ENCODE peak calls at places on chromosomes 12 and 14, in four cellular contexts. One of them, this sample, is unnamed.

GRCh38 chr12:91177380-91177779 is 5.2 kb downstream of the DCN start:
- DNase-seq in fibroblast of lung: peak; percentile 57
- DNase-seq in HCT116: no peak
- DNase-seq in breast epithelium: no peak
- DNase-seq in this sample: no peak

GRCh38 chr12:94563261-94563660 is 87.1 kb downstream of the TMCC3 start:
- DNase-seq in fibroblast of lung: no peak
- DNase-seq in HCT116: no peak
- DNase-seq in breast epithelium: no peak
- DNase-seq in this sample: no peak

GRCh38 chr12:122862110-122862634 is 26.9 kb downstream of the HIP1R start:
- DNase-seq in fibroblast of lung: no peak
- DNase-seq in HCT116: no peak
- DNase-seq in breast epithelium: peak; percentile 48
- DNase-seq in this sample: no peak

GRCh38 chr12:3204143-3204542 is 127.0 kb downstream of the TSPAN9 start:
- DNase-seq in fibroblast of lung: no peak
- DNase-seq in HCT116: peak; percentile 7
- DNase-seq in breast epithelium: no peak
- DNase-seq in this sample: no peak

GRCh38 chr12:25958254-25959068 is at the start of gene RASSF8:
- DNase-seq in fibroblast of lung: peak; percentile 70
- DNase-seq in HCT116: no peak
- DNase-seq in breast epithelium: peak; percentile 53
- DNase-seq in this sample: no peak

GRCh38 chr12:96265400-96265799 is 71.2 kb downstream of the ELK3 start:
- DNase-seq in fibroblast of lung: no peak
- DNase-seq in HCT116: no peak
- DNase-seq in breast epithelium: no peak
- DNase-seq in this sample: no peak

GRCh38 chr12:30753761-30754382 is 879 bp downstream of the CAPRIN2 start:
- DNase-seq in fibroblast of lung: peak; percentile 56
- DNase-seq in HCT116: no peak
- DNase-seq in breast epithelium: no peak
- DNase-seq in this sample: no peak

GRCh38 chr14:76863724-76864407 is 37.7 kb downstream of the LRRC74A start:
- DNase-seq in fibroblast of lung: no peak
- DNase-seq in HCT116: no peak
- DNase-seq in breast epithelium: no peak
- DNase-seq in this sample: no peak

GRCh38 chr14:76597387-76597786 is 163.9 kb upstream of the VASH1 start:
- DNase-seq in fibroblast of lung: no peak
- DNase-seq in HCT116: no peak
- DNase-seq in breast epithelium: no peak
- DNase-seq in this sample: no peak

GRCh38 chr14:105173901-105174894 is 5.6 kb upstream of the JAG2 start:
- DNase-seq in fibroblast of lung: no peak
- DNase-seq in HCT116: no peak
- DNase-seq in breast epithelium: no peak
- DNase-seq in this sample: peak; percentile 45

GRCh38 chr12:2959508-2960431 is 573 bp downstream of the TEAD4 start:
- DNase-seq in fibroblast of lung: peak; percentile 73
- DNase-seq in HCT116: no peak
- DNase-seq in breast epithelium: no peak
- DNase-seq in this sample: no peak

GRCh38 chr12:108150436-108150835 is 21.3 kb downstream of the WSCD2 start:
- DNase-seq in fibroblast of lung: no peak
- DNase-seq in HCT116: no peak
- DNase-seq in breast epithelium: no peak
- DNase-seq in this sample: no peak

GRCh38 chr14:102063808-102064429 is 22.9 kb downstream of the HSP90AA1 start:
- DNase-seq in fibroblast of lung: no peak
- DNase-seq in HCT116: no peak
- DNase-seq in breast epithelium: no peak
- DNase-seq in this sample: no peak

GRCh38 chr14:72782817-72783216 is 111.1 kb downstream of the DPF3 start:
- DNase-seq in fibroblast of lung: no peak
- DNase-seq in HCT116: no peak
- DNase-seq in breast epithelium: no peak
- DNase-seq in this sample: no peak

GRCh38 chr14:65101631-65102440 is 481 bp downstream of the MAX start:
- DNase-seq in fibroblast of lung: no peak
- DNase-seq in HCT116: no peak
- DNase-seq in breast epithelium: no peak
- DNase-seq in this sample: peak; percentile 51

GRCh38 chr12:2844786-2845185 is 10.0 kb upstream of the NRIP2 start:
- DNase-seq in fibroblast of lung: peak; percentile 67
- DNase-seq in HCT116: no peak
- DNase-seq in breast epithelium: no peak
- DNase-seq in this sample: no peak

GRCh38 chr12:7695159-7695930 is at the start of gene GDF3:
- DNase-seq in fibroblast of lung: no peak
- DNase-seq in HCT116: no peak
- DNase-seq in breast epithelium: no peak
- DNase-seq in this sample: no peak

GRCh38 chr12:75890141-75890540 is 141.4 kb downstream of the PHLDA1 start:
- DNase-seq in fibroblast of lung: peak; percentile 50
- DNase-seq in HCT116: no peak
- DNase-seq in breast epithelium: no peak
- DNase-seq in this sample: no peak

GRCh38 chr12:15787801-15788200 is 1.4 kb downstream of the EPS8 start:
- DNase-seq in fibroblast of lung: no peak
- DNase-seq in HCT116: no peak
- DNase-seq in breast epithelium: no peak
- DNase-seq in this sample: no peak

GRCh38 chr12:15794196-15794595 is 5.0 kb upstream of the EPS8 start:
- DNase-seq in fibroblast of lung: no peak
- DNase-seq in HCT116: no peak
- DNase-seq in breast epithelium: no peak
- DNase-seq in this sample: no peak

GRCh38 chr12:15794836-15795235 is 5.6 kb upstream of the EPS8 start:
- DNase-seq in fibroblast of lung: peak; percentile 15
- DNase-seq in HCT116: no peak
- DNase-seq in breast epithelium: no peak
- DNase-seq in this sample: no peak

GRCh38 chr12:15788266-15789214 is 648 bp downstream of the EPS8 start:
- DNase-seq in fibroblast of lung: peak; percentile 61
- DNase-seq in HCT116: peak; percentile 34
- DNase-seq in breast epithelium: peak; percentile 56
- DNase-seq in this sample: peak; percentile 15

GRCh38 chr12:15789215-15790171 is at the start of gene EPS8:
- DNase-seq in fibroblast of lung: peak; percentile 90
- DNase-seq in HCT116: peak; percentile 74
- DNase-seq in breast epithelium: peak; percentile 93
- DNase-seq in this sample: peak; percentile 87
- H3K27me3 ChIP-seq in fibroblast of lung: no peaks in the 10 kb centered on the region
- H3K27me3 ChIP-seq in HCT116: no peaks in the 10 kb centered on the region
- H3K27me3 ChIP-seq in breast epithelium: no peaks in the 10 kb centered on the region
- H3K27me3 ChIP-seq in this sample: peaks cover 21% of the 10 kb centered on the region

DNA sequence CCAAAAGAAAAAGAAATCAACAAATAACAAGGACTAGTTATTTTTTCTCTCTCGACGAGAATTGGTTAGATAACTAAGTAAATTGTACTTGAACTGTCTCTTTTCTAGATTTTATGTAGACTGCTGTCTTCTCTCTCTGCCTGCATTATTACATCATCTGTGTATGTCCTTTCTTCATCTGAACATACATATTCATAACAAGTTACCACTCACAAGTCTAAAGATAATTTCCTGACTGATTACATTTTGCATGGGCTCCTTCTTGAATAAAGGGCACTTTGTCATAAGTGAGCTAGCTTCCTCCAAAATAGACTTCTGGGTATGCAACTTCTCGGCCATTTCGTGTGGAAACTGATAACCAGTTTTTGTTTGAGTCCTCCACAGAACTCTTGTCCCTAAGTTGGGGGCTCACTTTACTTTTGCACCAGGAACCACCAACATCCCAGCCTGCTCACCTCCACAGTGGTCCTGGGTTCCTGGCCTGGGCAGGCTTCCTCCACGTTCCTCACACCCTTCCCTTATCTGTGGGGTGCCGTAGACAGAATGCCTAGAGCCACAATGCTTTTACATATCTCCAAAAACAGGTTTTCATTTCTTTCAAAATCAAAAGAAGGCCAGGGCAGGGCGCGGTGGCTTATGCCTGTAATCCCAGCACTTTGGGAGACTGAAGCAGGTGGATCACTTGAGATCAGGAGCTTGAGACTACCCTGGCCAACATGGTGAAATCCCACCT is 6.2 kb upstream of the DDX47 start:
- DNase-seq in fibroblast of lung: no peak
- DNase-seq in HCT116: no peak
- DNase-seq in breast epithelium: no peak
- DNase-seq in this sample: no peak
- H3K4me1 ChIP-seq in fibroblast of lung: peaks cover 18% of the 10 kb centered on the region
- H3K4me1 ChIP-seq in HCT116: peaks cover 58% of the 10 kb centered on the region
- H3K4me1 ChIP-seq in breast epithelium: no peaks in the 10 kb centered on the region
- H3K4me1 ChIP-seq in this sample: peaks cover 56% of the 10 kb centered on the region

GRCh38 chr12:67593041-67593870 is 55.3 kb upstream of the DYRK2 start:
- DNase-seq in fibroblast of lung: peak; percentile 52
- DNase-seq in HCT116: peak; percentile 87
- DNase-seq in breast epithelium: peak; percentile 60
- DNase-seq in this sample: no peak

GRCh38 chr12:67586951-67587350 is 61.6 kb upstream of the DYRK2 start:
- DNase-seq in fibroblast of lung: no peak
- DNase-seq in HCT116: no peak
- DNase-seq in breast epithelium: no peak
- DNase-seq in this sample: no peak

GRCh38 chr12:67592228-67593011 is 56.1 kb upstream of the DYRK2 start:
- DNase-seq in fibroblast of lung: peak; percentile 59
- DNase-seq in HCT116: peak; percentile 18
- DNase-seq in breast epithelium: no peak
- DNase-seq in this sample: no peak

GRCh38 chr12:67589078-67589477 is 59.5 kb upstream of the DYRK2 start:
- DNase-seq in fibroblast of lung: peak; percentile 12
- DNase-seq in HCT116: no peak
- DNase-seq in breast epithelium: no peak
- DNase-seq in this sample: no peak

GRCh38 chr12:67590122-67590795 is 58.3 kb upstream of the DYRK2 start:
- DNase-seq in fibroblast of lung: no peak
- DNase-seq in HCT116: no peak
- DNase-seq in breast epithelium: no peak
- DNase-seq in this sample: peak; percentile 66
- H3K27ac ChIP-seq in fibroblast of lung: no peak overlapping the region
- H3K27ac ChIP-seq in HCT116: no peak overlapping the region
- H3K27ac ChIP-seq in breast epithelium: no peak overlapping the region
- H3K27ac ChIP-seq in this sample: no peak overlapping the region

GRCh38 chr12:54008260-54008552 is 579 bp upstream of the HOXC8 start:
- DNase-seq in fibroblast of lung: no peak
- DNase-seq in HCT116: no peak
- DNase-seq in breast epithelium: no peak
- DNase-seq in this sample: no peak
- H3K27me3 ChIP-seq in fibroblast of lung: peaks cover 72% of the 10 kb centered on the region
- H3K27me3 ChIP-seq in HCT116: no peaks in the 10 kb centered on the region
- H3K27me3 ChIP-seq in breast epithelium: peaks cover 3% of the 10 kb centered on the region
- H3K27me3 ChIP-seq in this sample: peaks cover 75% of the 10 kb centered on the region